ENCODE peak calls at places on chromosomes 5 and 9, in five cellular contexts. M, N, P, V and K are unnamed samples. For H3K27me3, the result is how much of the 10 kb centered on the place peaks cover.

GRCh38 chr5:84017704-84018240 is 297.1 kb upstream of the HAPLN1 start:
- DNase-seq in N (no peak), P (no peak), V (no peak), M (no peak), K (no peak)

GRCh38 chr5:5954199-5954598 is 424.1 kb downstream of the MED10 start:
- DNase-seq in N (no peak), V (no peak), M (no peak), P (no peak), K (no peak)

GRCh38 chr9:110076894-110077725 is 130.8 kb downstream of the C9orf152 start:
- DNase-seq in P (no peak), N (no peak), M (no peak), V (no peak), K (no peak)

GRCh38 chr9:124754289-124754688 is 16.8 kb downstream of the NR6A1 start:
- DNase-seq in V (no peak), M (no peak), P (no peak), N (no peak), K (no peak)

GRCh38 chr5:14696057-14696456 is 31.5 kb downstream of the OTULIN start:
- DNase-seq in M (no peak), V (no peak), N (no peak), P (no peak), K (no peak)

GRCh38 chr5:57989378-57989777 is 470.5 kb downstream of the PLK2 start:
- DNase-seq in M (no peak), P (no peak), N (no peak), V (no peak), K (no peak)

GRCh38 chr5:68225188-68225910 is 9.8 kb downstream of the PIK3R1 start:
- DNase-seq in P (no peak), V (no peak), N (peak), M (no peak), K (no peak)

GRCh38 chr9:2809692-2810423 is 34.0 kb downstream of the PUM3 start:
- DNase-seq in M (no peak), N (no peak), P (no peak), V (no peak), K (no peak)

GRCh38 chr5:176725521-176725920 is 78.2 kb downstream of the TSPAN17 start:
- DNase-seq in P (no peak), M (no peak), N (no peak), V (no peak), K (no peak)

GRCh38 chr5:168174376-168174775 is 117.1 kb upstream of the WWC1 start:
- DNase-seq in M (no peak), N (no peak), V (no peak), P (no peak), K (no peak)

GRCh38 chr9:113446323-113446740 is 17.2 kb upstream of the RGS3 start:
- DNase-seq in M (peak), N (no peak), P (no peak), V (no peak), K (peak)

GRCh38 chr9:37309136-37309535 is 113.4 kb upstream of the GRHPR start:
- DNase-seq in N (no peak), V (no peak), M (peak), P (no peak), K (no peak)

GRCh38 chr9:90914868-90915483 is 113.4 kb downstream of the SYK start:
- DNase-seq in V (peak), N (peak), P (peak), M (peak), K (peak)

GRCh38 chr9:131487621-131488031 is 15.1 kb upstream of the POMT1 start:
- DNase-seq in V (no peak), N (no peak), M (no peak), P (no peak), K (no peak)

GRCh38 chr5:129906177-129906887 is 2.1 kb downstream of the CHSY3 start:
- DNase-seq in M (no peak), N (peak), V (no peak), P (no peak), K (no peak)

GRCh38 chr9:22433691-22434090 is 12.9 kb upstream of the DMRTA1 start:
- DNase-seq in M (no peak), V (no peak), N (no peak), P (no peak), K (no peak)

GRCh38 chr5:171782332-171782966 is 3.2 kb upstream of the SMIM23 start:
- DNase-seq in P (no peak), M (no peak), N (no peak), V (no peak), K (no peak)

GRCh38 chr5:69504036-69504435 is 11.4 kb downstream of the OCLN start:
- DNase-seq in P (no peak), M (no peak), N (no peak), V (no peak), K (no peak)

GRCh38 chr9:3468407-3469205 is 57.2 kb downstream of the RFX3 start:
- DNase-seq in N (no peak), P (no peak), V (no peak), M (no peak), K (no peak)

GRCh38 chr9:13143281-13143680 is 136.2 kb downstream of the MPDZ start:
- DNase-seq in N (no peak), V (no peak), M (no peak), P (no peak), K (no peak)

GRCh38 chr5:10250804-10251276 is 760 bp downstream of the CCT5 start:
- DNase-seq in V (no peak), N (no peak), P (no peak), M (peak), K (no peak)

GRCh38 chr9:21056931-21057330 is 20.8 kb downstream of the IFNB1 start:
- DNase-seq in M (no peak), V (no peak), N (no peak), P (no peak), K (no peak)

GRCh38 chr9:109894444-109894843 is 114.4 kb downstream of the PALM2AKAP2 start:
- DNase-seq in N (no peak), M (no peak), P (no peak), V (no peak), K (no peak)

GRCh38 chr5:157578079-157578780 is 2.7 kb upstream of the ADAM19 start:
- DNase-seq in P (no peak), M (no peak), N (no peak), V (no peak), K (no peak)

GRCh38 chr9:101737705-101738565 is 512 bp downstream of the GRIN3A start:
- DNase-seq in V (no peak), N (no peak), M (no peak), P (peak), K (no peak)
- H3K27me3 ChIP-seq in V (under half), N (under half), M (under half), P (half or more), K (under half)

GRCh38 chr9:6049798-6050197 is 34.4 kb upstream of the RANBP6 start:
- DNase-seq in V (no peak), M (no peak), N (peak), P (no peak), K (no peak)

GRCh38 chr9:6048039-6048438 is 32.6 kb upstream of the RANBP6 start:
- DNase-seq in V (no peak), M (no peak), P (no peak), N (no peak), K (no peak)

GRCh38 chr9:6040077-6040476 is 24.7 kb upstream of the RANBP6 start:
- DNase-seq in N (no peak), P (no peak), V (no peak), M (no peak), K (no peak)

GRCh38 chr9:6047020-6047419 is 31.6 kb upstream of the RANBP6 start:
- DNase-seq in P (no peak), M (no peak), V (no peak), N (no peak), K (no peak)

DNA sequence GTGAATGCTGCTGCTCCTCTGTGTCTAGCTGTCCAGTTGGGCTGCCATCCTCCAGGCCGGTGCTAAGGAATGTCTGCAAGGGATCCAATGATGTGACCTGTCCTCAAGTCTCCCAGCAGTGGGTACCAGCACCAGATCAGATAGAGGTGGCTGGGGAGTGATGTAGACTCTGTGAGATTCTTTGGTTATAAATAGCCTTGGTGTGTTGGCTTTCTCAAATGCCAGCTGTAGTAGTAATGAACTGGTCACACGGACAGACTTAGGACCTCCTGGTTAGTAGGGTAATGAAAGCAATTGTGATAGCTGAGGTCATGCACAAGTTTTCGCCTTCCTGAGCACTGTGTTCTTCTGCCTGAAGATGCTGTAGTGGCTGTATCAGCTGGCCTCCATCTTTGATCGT is 29.9 kb upstream of the RANBP6 start:
- DNase-seq in M (no peak), V (no peak), N (no peak), P (no peak), K (no peak)
- H3K27me3 ChIP-seq in M (under half), V (under half), N (under half), P (under half), K (under half)

DNA sequence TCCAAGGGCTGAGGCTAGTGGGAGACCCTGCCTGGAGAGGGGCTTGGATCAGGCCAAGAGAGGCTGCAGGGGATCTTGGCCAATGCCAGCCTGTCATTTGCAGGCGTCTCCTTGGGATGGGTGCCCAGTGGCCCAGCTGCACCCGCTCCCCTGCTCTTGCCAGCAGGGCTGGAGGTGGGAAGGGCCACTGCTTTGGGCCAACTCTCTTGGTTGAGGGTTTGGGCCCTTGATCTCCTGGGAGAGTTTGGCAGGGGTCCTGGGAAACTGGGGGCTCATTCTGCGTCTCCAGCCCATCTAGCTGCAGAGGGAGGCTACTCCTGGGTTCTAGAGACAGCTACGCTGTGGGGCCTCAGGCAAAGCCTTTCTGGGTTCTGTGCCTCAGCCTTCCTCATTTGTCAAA is 10.5 kb downstream of the PSD2 start:
- DNase-seq in V (no peak), M (no peak), P (no peak), N (no peak), K (no peak)
- H3K27me3 ChIP-seq in V (under half), M (under half), P (under half), N (under half), K (under half)

DNA sequence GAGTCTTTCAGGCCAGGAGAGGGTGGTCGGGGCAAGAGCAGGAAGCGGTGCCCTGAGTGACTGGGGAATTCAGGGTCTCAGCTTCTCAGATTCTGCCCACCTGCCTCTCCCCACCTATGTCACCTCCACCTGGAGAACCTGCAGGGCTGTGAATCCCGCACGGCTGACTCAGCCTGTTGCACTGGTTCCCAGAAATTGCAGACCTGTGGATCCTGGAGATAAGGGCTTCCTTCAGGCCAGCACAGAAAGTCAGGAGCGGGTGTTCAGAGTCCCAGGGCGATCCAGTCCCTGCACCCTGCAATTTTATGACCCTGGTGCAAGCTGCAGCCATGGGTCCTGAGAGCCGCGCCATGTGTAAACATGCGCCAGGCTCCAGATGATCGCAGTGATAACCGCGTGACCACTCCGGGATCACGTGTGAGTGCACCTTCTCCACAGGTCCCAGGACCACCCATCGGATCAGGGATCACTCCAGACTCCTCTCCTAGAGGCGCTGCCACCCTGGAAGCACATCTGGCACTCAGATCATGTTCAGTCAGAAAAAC is 17.8 kb downstream of the IRX4 start:
- DNase-seq in M (no peak), P (no peak), N (no peak), V (no peak), K (no peak)
- H3K27me3 ChIP-seq in M (under half), P (half or more), N (under half), V (under half), K (under half)

GRCh38 chr5:33939863-33940262 is 3.7 kb downstream of the RXFP3 start:
- DNase-seq in M (no peak), P (no peak), N (no peak), V (no peak), K (no peak)

GRCh38 chr5:33937700-33938506 is 1.7 kb downstream of the RXFP3 start:
- DNase-seq in M (no peak), N (no peak), V (no peak), P (no peak), K (no peak)

GRCh38 chr5:33938881-33939280 is 2.7 kb downstream of the RXFP3 start:
- DNase-seq in P (no peak), N (no peak), M (no peak), V (no peak), K (no peak)

GRCh38 chr5:33938507-33938796 is 2.3 kb downstream of the RXFP3 start:
- DNase-seq in P (no peak), M (no peak), N (no peak), V (no peak), K (no peak)

GRCh38 chr5:33941090-33941489 is 4.9 kb downstream of the RXFP3 start:
- DNase-seq in M (no peak), P (no peak), N (no peak), V (no peak), K (no peak)
- H3K27me3 ChIP-seq in M (under half), P (half or more), N (under half), V (under half), K (under half)

GRCh38 chr9:138025908-138026307 is 148.3 kb downstream of the CACNA1B start:
- DNase-seq in N (peak), V (no peak), P (no peak), M (no peak), K (no peak)
- H3K27me3 ChIP-seq in N (under half), V (under half), P (half or more), M (under half), K (under half)

GRCh38 chr5:173239233-173239593 is 4.2 kb upstream of the NKX2-5 start:
- DNase-seq in V (no peak), N (no peak), M (no peak), P (no peak), K (no peak)
- H3K27me3 ChIP-seq in V (under half), N (half or more), M (half or more), P (half or more), K (under half)